ENCODE peak calls at places on chromosomes 2 and 18, in eight cellular contexts. One of them, this sample, is unnamed.
A peak's percentile ranks its signal among the peaks of the same experiment; 100 is the strongest.

GRCh38 chr2:168119519-168120141 is 127.8 kb downstream of the STK39 start:
- DNase-seq in GM12878: no peak
- DNase-seq in stomach: no peak
- DNase-seq in transverse colon: no peak
- DNase-seq in HL-60: no peak
- DNase-seq in HCT116: peak; percentile 41
- DNase-seq in GM23338: peak; percentile 90
- DNase-seq in K562: peak; percentile 48
- DNase-seq in this sample: no peak

GRCh38 chr18:59159986-59160385 is 20.3 kb downstream of the SEC11C start:
- DNase-seq in K562: no peak
- DNase-seq in stomach: no peak
- DNase-seq in GM12878: no peak
- DNase-seq in HCT116: no peak
- DNase-seq in GM23338: no peak
- DNase-seq in transverse colon: no peak
- DNase-seq in HL-60: no peak
- DNase-seq in this sample: no peak

GRCh38 chr18:79610461-79611039 is 69.1 kb upstream of the CTDP1 start:
- DNase-seq in HCT116: no peak
- DNase-seq in K562: peak; percentile 53
- DNase-seq in transverse colon: peak; percentile 3
- DNase-seq in GM23338: no peak
- DNase-seq in HL-60: no peak
- DNase-seq in GM12878: no peak
- DNase-seq in stomach: no peak
- DNase-seq in this sample: peak; percentile 55

GRCh38 chr18:32383040-32383819 is 87.5 kb downstream of the GAREM1 start:
- DNase-seq in GM23338: no peak
- DNase-seq in HL-60: no peak
- DNase-seq in K562: no peak
- DNase-seq in stomach: no peak
- DNase-seq in GM12878: no peak
- DNase-seq in transverse colon: no peak
- DNase-seq in HCT116: peak; percentile 69
- DNase-seq in this sample: no peak

GRCh38 chr18:41982942-41983660 is 28.1 kb downstream of the PIK3C3 start:
- DNase-seq in transverse colon: no peak
- DNase-seq in GM23338: no peak
- DNase-seq in HCT116: no peak
- DNase-seq in K562: no peak
- DNase-seq in HL-60: no peak
- DNase-seq in stomach: no peak
- DNase-seq in GM12878: no peak
- DNase-seq in this sample: no peak

GRCh38 chr2:67289921-67290371 is 107.2 kb upstream of the ETAA1 start:
- DNase-seq in K562: no peak
- DNase-seq in stomach: no peak
- DNase-seq in GM23338: no peak
- DNase-seq in transverse colon: no peak
- DNase-seq in GM12878: no peak
- DNase-seq in HCT116: no peak
- DNase-seq in HL-60: no peak
- DNase-seq in this sample: no peak

GRCh38 chr2:236917164-236917563 is 168.5 kb upstream of the COPS8 start:
- DNase-seq in HCT116: no peak
- DNase-seq in HL-60: no peak
- DNase-seq in GM12878: no peak
- DNase-seq in GM23338: no peak
- DNase-seq in K562: no peak
- DNase-seq in transverse colon: no peak
- DNase-seq in stomach: no peak
- DNase-seq in this sample: no peak

GRCh38 chr2:238408615-238409340 is 17.9 kb upstream of the ASB1 start:
- DNase-seq in HL-60: no peak
- DNase-seq in transverse colon: no peak
- DNase-seq in HCT116: no peak
- DNase-seq in K562: no peak
- DNase-seq in stomach: no peak
- DNase-seq in GM12878: no peak
- DNase-seq in GM23338: no peak
- DNase-seq in this sample: no peak

GRCh38 chr2:199382091-199382490 is 75.6 kb downstream of the SATB2 start:
- DNase-seq in stomach: no peak
- DNase-seq in transverse colon: no peak
- DNase-seq in GM12878: no peak
- DNase-seq in HL-60: no peak
- DNase-seq in K562: no peak
- DNase-seq in HCT116: no peak
- DNase-seq in GM23338: no peak
- DNase-seq in this sample: no peak

GRCh38 chr2:239274391-239275001 is 126.3 kb downstream of the HDAC4 start:
- DNase-seq in stomach: peak; percentile 29
- DNase-seq in HCT116: peak; percentile 58
- DNase-seq in transverse colon: peak; percentile 36
- DNase-seq in GM12878: no peak
- DNase-seq in K562: peak; percentile 81
- DNase-seq in HL-60: no peak
- DNase-seq in GM23338: no peak
- DNase-seq in this sample: peak; percentile 80

GRCh38 chr18:77106331-77106730 is 26.3 kb downstream of the MBP start:
- DNase-seq in transverse colon: no peak
- DNase-seq in K562: peak; percentile 19
- DNase-seq in stomach: no peak
- DNase-seq in HL-60: peak; percentile 92
- DNase-seq in HCT116: no peak
- DNase-seq in GM23338: no peak
- DNase-seq in GM12878: no peak
- DNase-seq in this sample: no peak

GRCh38 chr2:106833248-106833647 is 52.7 kb downstream of the ST6GAL2 start:
- DNase-seq in transverse colon: no peak
- DNase-seq in HCT116: no peak
- DNase-seq in GM12878: no peak
- DNase-seq in stomach: no peak
- DNase-seq in GM23338: no peak
- DNase-seq in K562: no peak
- DNase-seq in HL-60: no peak
- DNase-seq in this sample: no peak

GRCh38 chr2:171712051-171712450 is 24.8 kb downstream of the DYNC1I2 start:
- DNase-seq in GM23338: no peak
- DNase-seq in GM12878: no peak
- DNase-seq in K562: no peak
- DNase-seq in transverse colon: no peak
- DNase-seq in HCT116: no peak
- DNase-seq in stomach: no peak
- DNase-seq in HL-60: no peak
- DNase-seq in this sample: no peak

GRCh38 chr2:83531211-83531610 is 927.9 kb downstream of the SUCLG1 start:
- DNase-seq in K562: no peak
- DNase-seq in HL-60: no peak
- DNase-seq in GM12878: no peak
- DNase-seq in stomach: no peak
- DNase-seq in HCT116: no peak
- DNase-seq in transverse colon: no peak
- DNase-seq in GM23338: no peak
- DNase-seq in this sample: no peak

GRCh38 chr18:58496937-58497336 is 132.0 kb downstream of the ALPK2 start:
- DNase-seq in HL-60: no peak
- DNase-seq in GM23338: peak; percentile 77
- DNase-seq in transverse colon: no peak
- DNase-seq in HCT116: peak; percentile 10
- DNase-seq in K562: no peak
- DNase-seq in stomach: no peak
- DNase-seq in GM12878: no peak
- DNase-seq in this sample: no peak

GRCh38 chr2:29723255-29724001 is 198.0 kb downstream of the ALK start:
- DNase-seq in transverse colon: peak; percentile 7
- DNase-seq in stomach: peak; percentile 67
- DNase-seq in HCT116: no peak
- DNase-seq in GM23338: no peak
- DNase-seq in K562: no peak
- DNase-seq in HL-60: no peak
- DNase-seq in GM12878: peak; percentile 37
- DNase-seq in this sample: no peak

GRCh38 chr2:144217853-144218633 is 301.9 kb downstream of the ZEB2 start:
- DNase-seq in GM12878: no peak
- DNase-seq in stomach: no peak
- DNase-seq in GM23338: no peak
- DNase-seq in transverse colon: no peak
- DNase-seq in HCT116: no peak
- DNase-seq in HL-60: no peak
- DNase-seq in K562: no peak
- DNase-seq in this sample: no peak

GRCh38 chr2:144630459-144631215 is 110.7 kb upstream of the ZEB2 start:
- DNase-seq in transverse colon: no peak
- DNase-seq in K562: no peak
- DNase-seq in stomach: no peak
- DNase-seq in GM23338: no peak
- DNase-seq in HL-60: no peak
- DNase-seq in HCT116: no peak
- DNase-seq in GM12878: no peak
- DNase-seq in this sample: no peak

DNA sequence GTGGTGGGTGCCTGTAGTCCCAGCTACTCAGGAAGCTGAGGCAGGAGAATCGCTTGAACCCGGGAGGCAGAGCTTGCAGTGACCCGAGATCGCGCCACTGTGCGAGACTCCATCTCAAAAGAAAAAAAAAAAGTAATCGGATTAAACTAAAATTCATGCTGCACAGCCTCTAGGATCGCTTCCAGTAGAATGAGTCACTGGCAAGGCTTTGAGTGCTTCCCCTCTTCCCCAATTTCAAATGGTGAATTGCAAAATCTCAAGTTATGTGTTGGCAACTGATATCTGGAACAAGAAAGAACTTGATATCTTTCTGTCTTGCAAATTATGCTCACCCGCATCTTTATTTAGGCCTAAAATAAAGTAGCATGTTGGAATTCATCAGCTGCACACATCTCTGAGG is 12.6 kb downstream of the TTC39C start:
- DNase-seq in GM23338: no peak
- DNase-seq in stomach: no peak
- DNase-seq in HL-60: peak; percentile 80
- DNase-seq in HCT116: no peak
- DNase-seq in K562: no peak
- DNase-seq in GM12878: no peak
- DNase-seq in transverse colon: peak; percentile 38
- DNase-seq in this sample: peak; percentile 81
- TF ChIP-seq POLR2AphosphoS5 in GM23338: no peak
- TF ChIP-seq POLR2AphosphoS5 in stomach: no peak
- TF ChIP-seq POLR2AphosphoS5 in HL-60: no peak
- TF ChIP-seq POLR2AphosphoS5 in HCT116: no peak
- TF ChIP-seq POLR2AphosphoS5 in K562: no peak
- TF ChIP-seq POLR2AphosphoS5 in GM12878: no peak
- TF ChIP-seq POLR2AphosphoS5 in transverse colon: no peak
- TF ChIP-seq POLR2AphosphoS5 in this sample: peak; percentile 52

GRCh38 chr2:33014268-33014667 is 67.5 kb downstream of the LTBP1 start:
- DNase-seq in GM23338: no peak
- DNase-seq in stomach: no peak
- DNase-seq in K562: no peak
- DNase-seq in transverse colon: no peak
- DNase-seq in GM12878: no peak
- DNase-seq in HL-60: no peak
- DNase-seq in HCT116: no peak
- DNase-seq in this sample: no peak
- H3K27ac ChIP-seq in GM23338: no peak overlapping the region
- H3K27ac ChIP-seq in stomach: no peak overlapping the region
- H3K27ac ChIP-seq in K562: no peak overlapping the region
- H3K27ac ChIP-seq in transverse colon: peak overlapping the region; percentile 73
- H3K27ac ChIP-seq in GM12878: no peak overlapping the region
- H3K27ac ChIP-seq in HL-60: no peak overlapping the region
- H3K27ac ChIP-seq in HCT116: no peak overlapping the region
- H3K27ac ChIP-seq in this sample: no peak overlapping the region

DNA sequence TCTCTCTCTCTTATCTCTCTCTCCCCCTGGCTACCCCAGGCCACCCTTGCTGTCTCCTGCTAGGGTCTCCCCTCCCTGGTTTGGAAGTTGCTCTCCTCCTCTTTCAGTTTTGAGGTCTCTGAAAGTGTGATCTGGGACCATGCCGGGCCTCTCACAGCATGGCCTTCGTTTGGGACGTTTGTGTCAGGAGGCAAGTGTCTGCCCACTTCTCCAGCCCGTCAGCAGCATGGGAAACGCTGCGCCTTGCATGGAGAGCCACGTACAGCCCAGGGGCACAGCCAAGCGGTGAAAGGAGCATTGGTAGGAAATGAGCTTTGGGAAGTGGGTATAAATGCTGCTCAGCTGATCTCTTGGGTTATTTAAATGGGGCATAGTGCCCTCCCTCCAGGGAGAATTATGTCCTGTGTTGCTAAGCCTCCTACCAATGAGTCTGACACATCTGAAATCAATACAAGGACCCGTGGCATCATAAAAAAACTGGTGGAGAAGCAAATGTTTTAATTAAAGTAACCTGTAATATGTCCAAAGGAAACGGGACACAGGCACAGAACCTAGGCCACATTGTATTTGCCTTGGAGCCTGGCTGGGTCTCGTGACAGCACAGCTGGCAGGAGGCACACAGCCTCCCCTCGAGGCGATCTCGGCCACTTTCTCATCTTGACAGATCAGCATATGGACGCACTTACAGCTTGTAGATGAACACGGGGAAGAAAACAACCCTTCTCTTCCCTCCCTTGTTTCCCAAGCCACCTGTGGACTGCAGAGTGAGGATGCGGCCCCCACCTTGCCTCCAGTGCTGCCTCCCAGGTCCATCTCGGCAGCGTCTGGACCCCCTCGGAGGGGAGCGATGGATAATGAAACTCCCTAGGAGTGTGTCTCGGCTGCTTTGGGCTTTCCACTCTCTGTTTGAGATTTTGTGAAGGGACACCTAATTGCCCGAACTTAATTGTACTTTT is 72.7 kb downstream of the SH3RF3 start:
- DNase-seq in stomach: no peak
- DNase-seq in K562: no peak
- DNase-seq in GM12878: no peak
- DNase-seq in transverse colon: no peak
- DNase-seq in HCT116: no peak
- DNase-seq in GM23338: no peak
- DNase-seq in HL-60: no peak
- DNase-seq in this sample: no peak
- TF ChIP-seq CTCF in stomach: no peak
- TF ChIP-seq CTCF in K562: no peak
- TF ChIP-seq CTCF in GM12878: no peak
- TF ChIP-seq CTCF in transverse colon: no peak
- TF ChIP-seq CTCF in HCT116: no peak
- TF ChIP-seq CTCF in GM23338: no peak
- TF ChIP-seq CTCF in HL-60: no peak
- TF ChIP-seq CTCF in this sample: no peak

DNA sequence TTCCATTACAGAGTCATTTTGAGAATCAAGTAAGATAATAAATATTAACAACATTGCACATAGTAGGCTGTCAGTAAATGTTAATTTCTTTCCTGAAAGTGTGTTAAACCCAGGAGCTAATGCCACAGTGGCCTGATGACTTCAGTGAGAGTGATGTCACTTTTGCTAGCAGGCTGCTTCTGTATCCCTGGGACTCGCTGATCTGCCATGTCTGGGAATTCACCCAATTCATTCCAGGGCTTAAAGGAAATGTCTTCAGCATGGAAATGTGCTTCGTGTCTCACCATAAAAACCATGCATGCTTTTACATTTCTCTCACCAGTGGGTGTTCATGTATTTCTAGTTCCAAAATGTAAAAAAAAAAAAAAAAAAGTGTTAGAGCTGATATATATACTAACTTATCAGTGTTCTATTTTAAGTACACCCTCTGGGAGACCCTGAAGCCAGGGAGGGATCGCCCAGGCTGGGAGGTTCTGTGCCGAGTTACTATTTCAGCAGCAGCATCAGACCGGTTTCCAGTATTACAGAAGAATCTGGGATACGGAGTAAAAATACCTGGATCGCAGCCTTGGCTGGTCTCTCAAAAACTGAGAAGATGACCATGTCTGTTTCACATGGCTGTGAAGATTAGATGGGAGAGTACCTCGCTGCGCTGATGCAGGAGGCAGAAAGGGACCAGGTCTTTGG is 56.7 kb upstream of the MAPRE3 start:
- DNase-seq in GM23338: no peak
- DNase-seq in stomach: no peak
- DNase-seq in HCT116: no peak
- DNase-seq in K562: no peak
- DNase-seq in HL-60: no peak
- DNase-seq in GM12878: no peak
- DNase-seq in transverse colon: no peak
- DNase-seq in this sample: no peak
- TF ChIP-seq POLR2AphosphoS5 in GM23338: no peak
- TF ChIP-seq POLR2AphosphoS5 in stomach: no peak
- TF ChIP-seq POLR2AphosphoS5 in HCT116: no peak
- TF ChIP-seq POLR2AphosphoS5 in K562: no peak
- TF ChIP-seq POLR2AphosphoS5 in HL-60: no peak
- TF ChIP-seq POLR2AphosphoS5 in GM12878: no peak
- TF ChIP-seq POLR2AphosphoS5 in transverse colon: no peak
- TF ChIP-seq POLR2AphosphoS5 in this sample: no peak